ENCODE peak calls at places on chromosomes 4 and X, in nine cellular contexts. D is body of pancreas, W is transverse colon, A is IMR-90, R is fibroblast of mammary gland, O is choroid plexus epithelial cell, I is HL-60, V is A549, J is A673. L is an unnamed sample.

GRCh38 chr4:56745082-56745481 is 64.0 kb upstream of the HOPX start:
- DNase-seq in D (no peak), W (peak), A (no peak), R (no peak), O (no peak), I (no peak), V (no peak), J (no peak), L (no peak)

GRCh38 chr4:126995235-126995634 is 637.5 kb upstream of the INTU start:
- DNase-seq in D (no peak), W (no peak), A (no peak), R (no peak), O (no peak), I (no peak), V (no peak), J (no peak), L (no peak)

GRCh38 chr4:98674404-98675173 is 16.2 kb upstream of the TSPAN5 start:
- DNase-seq in D (no peak), W (no peak), A (peak), R (no peak), O (no peak), I (no peak), V (no peak), J (no peak), L (no peak)

GRCh38 chr4:955161-955921 is 18.0 kb downstream of the DGKQ start:
- DNase-seq in D (no peak), W (no peak), A (no peak), R (no peak), O (no peak), I (no peak), V (no peak), J (no peak), L (no peak)

GRCh38 chr4:162239992-162240769 is 76.4 kb upstream of the FSTL5 start:
- DNase-seq in D (no peak), W (no peak), A (no peak), R (no peak), O (no peak), I (no peak), V (no peak), J (no peak), L (no peak)

GRCh38 chrX:17242470-17242869 is 132.5 kb upstream of the NHS start:
- DNase-seq in D (peak), W (peak), A (peak), R (peak), O (peak), I (no peak), V (no peak), J (peak), L (peak)

GRCh38 chr4:113951263-113951662 is 28.2 kb downstream of the ARSJ start:
- DNase-seq in D (peak), W (peak), A (peak), R (peak), O (no peak), I (no peak), V (no peak), J (no peak), L (no peak)

GRCh38 chr4:105596676-105597075 is 44.3 kb downstream of the ARHGEF38 start:
- DNase-seq in D (no peak), W (no peak), A (no peak), R (no peak), O (no peak), I (no peak), V (no peak), J (no peak), L (no peak)

GRCh38 chrX:104084063-104084462 is 8.0 kb upstream of the TMSB15C start:
- DNase-seq in D (no peak), W (no peak), A (no peak), R (no peak), O (no peak), I (no peak), V (no peak), J (no peak), L (no peak)

GRCh38 chrX:154717824-154718223 is 33.1 kb downstream of the GAB3 start:
- DNase-seq in D (peak), W (peak), A (peak), R (peak), O (peak), I (peak), V (no peak), J (peak), L (no peak)

GRCh38 chr4:120918092-120918491 is 4.4 kb downstream of the PRDM5 start:
- DNase-seq in D (no peak), W (no peak), A (no peak), R (no peak), O (no peak), I (no peak), V (no peak), J (no peak), L (no peak)

GRCh38 chr4:154001187-154001586 is 212.3 kb upstream of the SFRP2 start:
- DNase-seq in D (no peak), W (no peak), A (no peak), R (peak), O (no peak), I (no peak), V (no peak), J (no peak), L (no peak)

GRCh38 chr4:8769645-8770517 is 101.8 kb downstream of the HMX1 start:
- DNase-seq in D (no peak), W (no peak), A (no peak), R (no peak), O (no peak), I (no peak), V (no peak), J (no peak), L (no peak)

GRCh38 chr4:142781114-142781513 is 65.0 kb downstream of the INPP4B start:
- DNase-seq in D (no peak), W (no peak), A (peak), R (peak), O (no peak), I (no peak), V (no peak), J (no peak), L (no peak)

GRCh38 chr4:156792462-156793085 is 179.0 kb downstream of the PDGFC start:
- DNase-seq in D (no peak), W (no peak), A (no peak), R (no peak), O (no peak), I (no peak), V (no peak), J (no peak), L (no peak)

GRCh38 chrX:103356023-103356798 is at the start of gene TCEAL9:
- DNase-seq in D (peak), W (peak), A (peak), R (peak), O (peak), I (no peak), V (peak), J (peak), L (no peak)

GRCh38 chr4:152938237-152938969 is 2.3 kb downstream of the FHDC1 start:
- DNase-seq in D (peak), W (peak), A (no peak), R (no peak), O (no peak), I (no peak), V (no peak), J (no peak), L (no peak)

GRCh38 chrX:7147978-7148824 is at the start of gene PUDP:
- DNase-seq in D (peak), W (peak), A (peak), R (peak), O (peak), I (no peak), V (peak), J (peak), L (peak)

GRCh38 chr4:98319021-98319420 is 57.8 kb downstream of the RAP1GDS1 start:
- DNase-seq in D (no peak), W (no peak), A (no peak), R (no peak), O (peak), I (no peak), V (no peak), J (no peak), L (no peak)

GRCh38 chrX:150683536-150684146 is 9.6 kb upstream of the MTMR1 start:
- DNase-seq in D (no peak), W (no peak), A (peak), R (peak), O (peak), I (no peak), V (peak), J (peak), L (no peak)

GRCh38 chr4:17981063-17981462 is 40.5 kb downstream of the LCORL start:
- DNase-seq in D (no peak), W (no peak), A (peak), R (peak), O (peak), I (peak), V (no peak), J (peak), L (no peak)

GRCh38 chr4:89293299-89293698 is 14.3 kb downstream of the GPRIN3 start:
- DNase-seq in D (no peak), W (no peak), A (no peak), R (no peak), O (no peak), I (no peak), V (no peak), J (no peak), L (no peak)

GRCh38 chr4:25953740-25954139 is 39.7 kb downstream of the SMIM20 start:
- DNase-seq in D (no peak), W (no peak), A (peak), R (peak), O (peak), I (no peak), V (peak), J (no peak), L (no peak)

GRCh38 chr4:17418010-17418409 is 93.9 kb downstream of the QDPR start:
- DNase-seq in D (no peak), W (no peak), A (no peak), R (no peak), O (no peak), I (no peak), V (no peak), J (no peak), L (no peak)

GRCh38 chrX:24371391-24371972 is 11.0 kb downstream of the SUPT20HL1 start:
- DNase-seq in D (peak), W (peak), A (peak), R (peak), O (peak), I (peak), V (peak), J (peak), L (peak)

GRCh38 chr4:151169223-151169622 is 69.8 kb downstream of the RPS3A start:
- DNase-seq in D (peak), W (peak), A (peak), R (peak), O (peak), I (no peak), V (no peak), J (peak), L (no peak)

GRCh38 chr4:141074098-141074878 is 59.0 kb downstream of the RNF150 start:
- DNase-seq in D (no peak), W (no peak), A (no peak), R (no peak), O (peak), I (no peak), V (no peak), J (no peak), L (no peak)

GRCh38 chr4:145828802-145829485 is 109.7 kb downstream of the ZNF827 start:
- DNase-seq in D (no peak), W (no peak), A (no peak), R (no peak), O (no peak), I (no peak), V (no peak), J (no peak), L (no peak)

GRCh38 chrX:154541896-154542722 is 4.5 kb downstream of the G6PD start:
- DNase-seq in D (peak), W (peak), A (peak), R (peak), O (peak), I (peak), V (peak), J (peak), L (no peak)

GRCh38 chr4:136818811-136819210 is 713.5 kb downstream of the PCDH18 start:
- DNase-seq in D (no peak), W (no peak), A (peak), R (no peak), O (peak), I (no peak), V (no peak), J (peak), L (no peak)

GRCh38 chrX:106802388-106803275 is at the start of gene TBC1D8B:
- DNase-seq in D (peak), W (peak), A (peak), R (peak), O (peak), I (no peak), V (peak), J (peak), L (peak)

GRCh38 chr4:15771419-15772058 is 6.6 kb upstream of the CD38 start:
- DNase-seq in D (no peak), W (no peak), A (no peak), R (no peak), O (no peak), I (no peak), V (no peak), J (no peak), L (peak)

GRCh38 chrX:118496763-118497079 is 1.1 kb downstream of the DOCK11 start:
- DNase-seq in D (no peak), W (no peak), A (no peak), R (no peak), O (no peak), I (no peak), V (no peak), J (no peak), L (no peak)

GRCh38 chr4:18397681-18398080 is 376.1 kb upstream of the LCORL start:
- DNase-seq in D (no peak), W (no peak), A (no peak), R (no peak), O (no peak), I (no peak), V (no peak), J (no peak), L (no peak)

GRCh38 chr4:148782284-148782683 is 340.1 kb upstream of the NR3C2 start:
- DNase-seq in D (no peak), W (no peak), A (no peak), R (no peak), O (no peak), I (no peak), V (no peak), J (no peak), L (no peak)
- H3K4me3 ChIP-seq in D (no peak), W (no peak), A (no peak), R (no peak), O (no peak), I (no peak), V (no peak), J (no peak), L (no peak)

DNA sequence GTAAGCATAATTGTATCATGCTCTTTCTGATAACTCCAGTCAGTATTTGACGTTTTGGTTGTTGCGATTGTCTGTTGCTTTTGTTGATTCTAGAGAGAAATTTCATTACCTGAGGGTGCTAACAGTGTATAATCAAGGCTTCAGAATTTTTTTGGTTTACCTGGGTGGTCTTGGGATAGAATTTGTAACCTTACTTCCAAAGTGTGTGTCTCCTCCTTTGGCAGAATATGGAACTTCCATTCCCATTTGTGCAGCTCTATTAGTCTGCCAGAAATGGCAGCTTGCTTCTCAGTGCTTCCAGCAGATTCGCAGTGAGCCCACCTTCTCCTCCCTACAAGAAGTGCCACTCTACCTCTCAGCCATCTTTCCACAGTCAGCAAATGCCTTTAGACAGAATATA is 5.3 kb downstream of the COPS4 start:
- DNase-seq in D (no peak), W (no peak), A (no peak), R (no peak), O (no peak), I (no peak), V (no peak), J (no peak), L (no peak)
- TF ChIP-seq CTCF in D (no peak), W (no peak), A (no peak), R (peak), O (peak), I (no peak), V (no peak), J (no peak), L (no peak)

DNA sequence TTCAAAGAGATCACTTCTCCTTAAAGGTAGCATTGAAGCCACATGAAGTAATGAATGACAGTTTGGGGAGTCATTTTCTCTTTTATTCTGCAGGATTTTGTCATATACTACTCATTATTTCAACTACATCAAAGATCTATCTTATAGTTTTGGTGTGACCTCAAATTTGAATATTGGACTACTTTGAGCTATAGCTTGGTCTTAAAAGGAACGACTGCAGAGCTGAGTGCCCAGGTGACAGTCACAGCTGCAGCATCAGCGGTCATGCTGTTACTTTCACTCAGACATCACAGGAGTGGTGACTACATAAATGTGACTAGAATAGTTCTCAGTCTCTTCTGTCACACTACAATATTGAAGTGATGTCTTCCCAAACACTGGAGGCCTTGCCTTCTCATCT is 10.7 kb upstream of the SPCS3 start:
- DNase-seq in D (no peak), W (peak), A (no peak), R (no peak), O (no peak), I (no peak), V (no peak), J (no peak), L (peak)
- H3K4me3 ChIP-seq in D (no peak), W (no peak), A (no peak), R (no peak), O (no peak), I (no peak), V (no peak), J (no peak), L (no peak)

GRCh38 chr4:147617173-147617840 is at the start of gene TMEM184C:
- DNase-seq in D (peak), W (peak), A (peak), R (peak), O (peak), I (peak), V (peak), J (peak), L (peak)
- TF ChIP-seq CTCF in D (no peak), W (peak), A (no peak), R (no peak), O (peak), I (no peak), V (no peak), J (no peak), L (no peak)

L was measured in GM06990.